ENCODE peak calls at places on chromosome 21, in six cellular contexts. One of them, this sample, is unnamed.
A peak's percentile ranks its signal among the peaks of the same experiment; 100 is the strongest.

GRCh38 chr21:28247454-28248020 is 745.1 kb downstream of the LTN1 start:
- DNase-seq in HepG2: no peak
- DNase-seq in GM06990: no peak
- DNase-seq in hepatocyte: no peak
- DNase-seq in foreskin fibroblast: no peak
- DNase-seq in kidney epithelial cell: peak; percentile 43
- DNase-seq in this sample: no peak

GRCh38 chr21:15066231-15066577 is 1.4 kb upstream of the NRIP1 start:
- DNase-seq in HepG2: no peak
- DNase-seq in GM06990: no peak
- DNase-seq in hepatocyte: no peak
- DNase-seq in foreskin fibroblast: no peak
- DNase-seq in kidney epithelial cell: no peak
- DNase-seq in this sample: no peak

GRCh38 chr21:43639470-43640178 is 19.7 kb downstream of the HSF2BP start:
- DNase-seq in HepG2: peak; percentile 46
- DNase-seq in GM06990: no peak
- DNase-seq in hepatocyte: peak; percentile 39
- DNase-seq in foreskin fibroblast: peak; percentile 53
- DNase-seq in kidney epithelial cell: no peak
- DNase-seq in this sample: peak; percentile 66

GRCh38 chr21:44337941-44338895 is 972 bp downstream of the CFAP410 start:
- DNase-seq in HepG2: peak; percentile 59
- DNase-seq in GM06990: peak; percentile 48
- DNase-seq in hepatocyte: peak; percentile 86
- DNase-seq in foreskin fibroblast: peak; percentile 32
- DNase-seq in kidney epithelial cell: peak; percentile 25
- DNase-seq in this sample: peak; percentile 5

GRCh38 chr21:33434770-33435360 is 31.7 kb downstream of the IFNGR2 start:
- DNase-seq in HepG2: no peak
- DNase-seq in GM06990: peak; percentile 77
- DNase-seq in hepatocyte: peak; percentile 68
- DNase-seq in foreskin fibroblast: peak; percentile 86
- DNase-seq in kidney epithelial cell: peak; percentile 82
- DNase-seq in this sample: peak; percentile 79

GRCh38 chr21:44413566-44414290 is 41.6 kb upstream of the LRRC3 start:
- DNase-seq in HepG2: no peak
- DNase-seq in GM06990: no peak
- DNase-seq in hepatocyte: no peak
- DNase-seq in foreskin fibroblast: no peak
- DNase-seq in kidney epithelial cell: no peak
- DNase-seq in this sample: no peak

GRCh38 chr21:25938673-25939395 is 204.1 kb downstream of the GABPA start:
- DNase-seq in HepG2: no peak
- DNase-seq in GM06990: no peak
- DNase-seq in hepatocyte: no peak
- DNase-seq in foreskin fibroblast: no peak
- DNase-seq in kidney epithelial cell: no peak
- DNase-seq in this sample: no peak

GRCh38 chr21:15210235-15210678 is 145.5 kb upstream of the NRIP1 start:
- DNase-seq in HepG2: peak; percentile 92
- DNase-seq in GM06990: no peak
- DNase-seq in hepatocyte: peak; percentile 28
- DNase-seq in foreskin fibroblast: no peak
- DNase-seq in kidney epithelial cell: no peak
- DNase-seq in this sample: no peak

GRCh38 chr21:44442266-44443125 is 12.8 kb upstream of the LRRC3 start:
- DNase-seq in HepG2: no peak
- DNase-seq in GM06990: no peak
- DNase-seq in hepatocyte: no peak
- DNase-seq in foreskin fibroblast: no peak
- DNase-seq in kidney epithelial cell: no peak
- DNase-seq in this sample: no peak

GRCh38 chr21:34345892-34346291 is 17.9 kb upstream of the KCNE2 start:
- DNase-seq in HepG2: no peak
- DNase-seq in GM06990: no peak
- DNase-seq in hepatocyte: no peak
- DNase-seq in foreskin fibroblast: no peak
- DNase-seq in kidney epithelial cell: no peak
- DNase-seq in this sample: no peak

GRCh38 chr21:39660596-39660995 is 47.9 kb downstream of the B3GALT5 start:
- DNase-seq in HepG2: no peak
- DNase-seq in GM06990: no peak
- DNase-seq in hepatocyte: peak; percentile 79
- DNase-seq in foreskin fibroblast: peak; percentile 83
- DNase-seq in kidney epithelial cell: peak; percentile 65
- DNase-seq in this sample: peak; percentile 50

GRCh38 chr21:10627316-10627863 is 106.0 kb downstream of the TPTE start:
- DNase-seq in HepG2: no peak
- DNase-seq in GM06990: no peak
- DNase-seq in hepatocyte: no peak
- DNase-seq in foreskin fibroblast: no peak
- DNase-seq in kidney epithelial cell: no peak
- DNase-seq in this sample: no peak

GRCh38 chr21:38170283-38170682 is 86.5 kb upstream of the KCNJ15 start:
- DNase-seq in HepG2: no peak
- DNase-seq in GM06990: no peak
- DNase-seq in hepatocyte: peak; percentile 26
- DNase-seq in foreskin fibroblast: peak; percentile 49
- DNase-seq in kidney epithelial cell: no peak
- DNase-seq in this sample: no peak

GRCh38 chr21:28856588-28857250 is 136.0 kb downstream of the LTN1 start:
- DNase-seq in HepG2: peak; percentile 53
- DNase-seq in GM06990: no peak
- DNase-seq in hepatocyte: no peak
- DNase-seq in foreskin fibroblast: no peak
- DNase-seq in kidney epithelial cell: no peak
- DNase-seq in this sample: no peak

GRCh38 chr21:34336756-34337391 is 26.9 kb upstream of the KCNE2 start:
- DNase-seq in HepG2: no peak
- DNase-seq in GM06990: no peak
- DNase-seq in hepatocyte: no peak
- DNase-seq in foreskin fibroblast: peak; percentile 80
- DNase-seq in kidney epithelial cell: no peak
- DNase-seq in this sample: peak; percentile 14

GRCh38 chr21:40015818-40016217 is 148.6 kb downstream of the PCP4 start:
- DNase-seq in HepG2: no peak
- DNase-seq in GM06990: no peak
- DNase-seq in hepatocyte: no peak
- DNase-seq in foreskin fibroblast: no peak
- DNase-seq in kidney epithelial cell: no peak
- DNase-seq in this sample: no peak

GRCh38 chr21:33109574-33110339 is 39.8 kb downstream of the OLIG1 start:
- DNase-seq in HepG2: no peak
- DNase-seq in GM06990: no peak
- DNase-seq in hepatocyte: peak; percentile 16
- DNase-seq in foreskin fibroblast: no peak
- DNase-seq in kidney epithelial cell: no peak
- DNase-seq in this sample: no peak

GRCh38 chr21:43904316-43904925 is 39.4 kb downstream of the AGPAT3 start:
- DNase-seq in HepG2: no peak
- DNase-seq in GM06990: no peak
- DNase-seq in hepatocyte: no peak
- DNase-seq in foreskin fibroblast: no peak
- DNase-seq in kidney epithelial cell: no peak
- DNase-seq in this sample: no peak

GRCh38 chr21:9839011-9839661 is 682.2 kb upstream of the TPTE start:
- DNase-seq in HepG2: no peak
- DNase-seq in GM06990: no peak
- DNase-seq in hepatocyte: peak; percentile 23
- DNase-seq in foreskin fibroblast: no peak
- DNase-seq in kidney epithelial cell: no peak
- DNase-seq in this sample: no peak

GRCh38 chr21:16594191-16594590 is 864.4 kb downstream of the USP25 start:
- DNase-seq in HepG2: no peak
- DNase-seq in GM06990: no peak
- DNase-seq in hepatocyte: no peak
- DNase-seq in foreskin fibroblast: no peak
- DNase-seq in kidney epithelial cell: no peak
- DNase-seq in this sample: no peak

GRCh38 chr21:39319251-39319756 is 5.9 kb upstream of the BRWD1 start:
- DNase-seq in HepG2: no peak
- DNase-seq in GM06990: no peak
- DNase-seq in hepatocyte: peak; percentile 37
- DNase-seq in foreskin fibroblast: peak; percentile 38
- DNase-seq in kidney epithelial cell: no peak
- DNase-seq in this sample: no peak

GRCh38 chr21:8997011-8997440 is 1524.4 kb upstream of the TPTE start:
- DNase-seq in HepG2: peak; percentile 78
- DNase-seq in GM06990: no peak
- DNase-seq in hepatocyte: no peak
- DNase-seq in foreskin fibroblast: no peak
- DNase-seq in kidney epithelial cell: no peak
- DNase-seq in this sample: no peak

GRCh38 chr21:39687069-39687468 is 57.9 kb upstream of the IGSF5 start:
- DNase-seq in HepG2: no peak
- DNase-seq in GM06990: no peak
- DNase-seq in hepatocyte: no peak
- DNase-seq in foreskin fibroblast: no peak
- DNase-seq in kidney epithelial cell: no peak
- DNase-seq in this sample: no peak

GRCh38 chr21:46153259-46154154 is 1.9 kb downstream of the FTCD start:
- DNase-seq in HepG2: peak; percentile 54
- DNase-seq in GM06990: no peak
- DNase-seq in hepatocyte: peak; percentile 82
- DNase-seq in foreskin fibroblast: peak; percentile 23
- DNase-seq in kidney epithelial cell: no peak
- DNase-seq in this sample: no peak
- H3K4me3 ChIP-seq in HepG2: peak overlapping the region; percentile 96
- H3K4me3 ChIP-seq in GM06990: no peak overlapping the region
- H3K4me3 ChIP-seq in hepatocyte: no peak overlapping the region
- H3K4me3 ChIP-seq in foreskin fibroblast: no peak overlapping the region
- H3K4me3 ChIP-seq in kidney epithelial cell: no peak overlapping the region
- H3K4me3 ChIP-seq in this sample: no peak overlapping the region

GRCh38 chr21:31518580-31518979 is 140.9 kb upstream of the SOD1 start:
- DNase-seq in HepG2: no peak
- DNase-seq in GM06990: no peak
- DNase-seq in hepatocyte: no peak
- DNase-seq in foreskin fibroblast: no peak
- DNase-seq in kidney epithelial cell: no peak
- DNase-seq in this sample: no peak

GRCh38 chr21:31515253-31515652 is 144.2 kb upstream of the SOD1 start:
- DNase-seq in HepG2: no peak
- DNase-seq in GM06990: no peak
- DNase-seq in hepatocyte: no peak
- DNase-seq in foreskin fibroblast: no peak
- DNase-seq in kidney epithelial cell: no peak
- DNase-seq in this sample: no peak

GRCh38 chr21:31517664-31518402 is 141.7 kb upstream of the SOD1 start:
- DNase-seq in HepG2: no peak
- DNase-seq in GM06990: no peak
- DNase-seq in hepatocyte: no peak
- DNase-seq in foreskin fibroblast: no peak
- DNase-seq in kidney epithelial cell: no peak
- DNase-seq in this sample: no peak

GRCh38 chr21:31511258-31511657 is 148.2 kb upstream of the SOD1 start:
- DNase-seq in HepG2: no peak
- DNase-seq in GM06990: no peak
- DNase-seq in hepatocyte: no peak
- DNase-seq in foreskin fibroblast: no peak
- DNase-seq in kidney epithelial cell: no peak
- DNase-seq in this sample: no peak

DNA sequence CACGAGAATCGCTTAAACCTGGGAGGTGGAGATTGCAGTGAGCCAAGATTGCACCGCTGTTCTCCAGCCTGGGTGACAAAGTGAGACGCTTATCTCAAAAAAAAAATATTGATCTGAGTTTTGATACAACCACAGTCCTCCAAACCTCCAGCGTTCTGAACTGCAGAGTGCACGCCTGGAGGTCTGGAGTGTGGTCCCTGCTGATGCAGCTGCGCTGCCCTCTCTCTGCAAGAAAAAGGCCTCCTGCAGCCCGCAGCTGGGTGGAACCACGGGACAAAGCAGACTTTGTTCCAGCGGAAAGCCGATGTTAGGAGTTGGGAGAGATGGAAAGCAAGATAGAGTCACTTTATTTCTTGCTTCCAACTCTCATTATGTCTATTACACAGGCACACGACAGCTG is 144.9 kb upstream of the SOD1 start:
- DNase-seq in HepG2: no peak
- DNase-seq in GM06990: no peak
- DNase-seq in hepatocyte: peak; percentile 31
- DNase-seq in foreskin fibroblast: no peak
- DNase-seq in kidney epithelial cell: no peak
- DNase-seq in this sample: no peak
- TF ChIP-seq CTCF in HepG2: no peak
- TF ChIP-seq CTCF in GM06990: no peak
- TF ChIP-seq CTCF in hepatocyte: peak; percentile 45
- TF ChIP-seq CTCF in foreskin fibroblast: no peak
- TF ChIP-seq CTCF in kidney epithelial cell: peak; percentile 33
- TF ChIP-seq CTCF in this sample: peak; percentile 2

GRCh38 chr21:36109868-36110267 is 25.0 kb upstream of the CBR3 start:
- DNase-seq in HepG2: no peak
- DNase-seq in GM06990: no peak
- DNase-seq in hepatocyte: no peak
- DNase-seq in foreskin fibroblast: no peak
- DNase-seq in kidney epithelial cell: no peak
- DNase-seq in this sample: no peak

GRCh38 chr21:36103434-36103833 is 31.4 kb upstream of the CBR3 start:
- DNase-seq in HepG2: no peak
- DNase-seq in GM06990: no peak
- DNase-seq in hepatocyte: no peak
- DNase-seq in foreskin fibroblast: no peak
- DNase-seq in kidney epithelial cell: peak; percentile 7
- DNase-seq in this sample: no peak

GRCh38 chr21:36100971-36101641 is 31.3 kb downstream of the CBR1 start:
- DNase-seq in HepG2: no peak
- DNase-seq in GM06990: no peak
- DNase-seq in hepatocyte: no peak
- DNase-seq in foreskin fibroblast: no peak
- DNase-seq in kidney epithelial cell: no peak
- DNase-seq in this sample: no peak

GRCh38 chr21:36104306-36105300 is 30.3 kb upstream of the CBR3 start:
- DNase-seq in HepG2: no peak
- DNase-seq in GM06990: no peak
- DNase-seq in hepatocyte: peak; percentile 41
- DNase-seq in foreskin fibroblast: no peak
- DNase-seq in kidney epithelial cell: peak; percentile 77
- DNase-seq in this sample: no peak

GRCh38 chr21:36105327-36105842 is 29.5 kb upstream of the CBR3 start:
- DNase-seq in HepG2: no peak
- DNase-seq in GM06990: no peak
- DNase-seq in hepatocyte: no peak
- DNase-seq in foreskin fibroblast: no peak
- DNase-seq in kidney epithelial cell: no peak
- DNase-seq in this sample: no peak
- H3K4me3 ChIP-seq in HepG2: no peak overlapping the region
- H3K4me3 ChIP-seq in GM06990: no peak overlapping the region
- H3K4me3 ChIP-seq in hepatocyte: no peak overlapping the region
- H3K4me3 ChIP-seq in foreskin fibroblast: no peak overlapping the region
- H3K4me3 ChIP-seq in kidney epithelial cell: peak overlapping the region; percentile 62
- H3K4me3 ChIP-seq in this sample: no peak overlapping the region

DNA sequence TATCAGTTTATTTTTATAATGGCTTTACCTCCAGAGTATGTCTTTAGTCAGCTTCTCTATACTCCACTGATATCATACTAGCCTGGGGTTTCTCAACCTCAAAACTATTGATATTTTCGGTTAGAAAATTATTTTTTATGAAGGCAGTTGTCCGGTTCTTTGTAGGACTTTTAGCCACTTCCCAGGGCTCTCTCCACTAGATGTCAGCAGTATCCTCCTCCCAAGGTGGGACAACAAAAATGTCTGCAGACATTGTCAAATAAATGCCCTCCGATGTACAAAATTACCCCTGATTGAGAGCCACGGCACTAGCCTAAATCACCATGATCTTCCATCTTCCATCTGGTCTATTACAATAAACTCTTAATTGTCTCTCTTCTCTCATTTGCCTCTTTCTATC is 4.1 kb upstream of the GRIK1 start:
- DNase-seq in HepG2: no peak
- DNase-seq in GM06990: no peak
- DNase-seq in hepatocyte: no peak
- DNase-seq in foreskin fibroblast: no peak
- DNase-seq in kidney epithelial cell: no peak
- DNase-seq in this sample: no peak
- TF ChIP-seq CTCF in HepG2: no peak
- TF ChIP-seq CTCF in GM06990: no peak
- TF ChIP-seq CTCF in hepatocyte: peak; percentile 34
- TF ChIP-seq CTCF in foreskin fibroblast: no peak
- TF ChIP-seq CTCF in kidney epithelial cell: peak; percentile 26
- TF ChIP-seq CTCF in this sample: no peak